ENCODE peak calls at places on chromosomes 6 and 20, in four cellular contexts. X is tibial nerve; O is effector memory CD4-positive, alpha-beta T cell; G is Peyer's patch. B is an unnamed sample.

GRCh38 chr6:133631421-133631820 is 257.5 kb upstream of the TCF21 start:
- DNase-seq in O (no peak), X (no peak), G (no peak), B (no peak)

GRCh38 chr6:168045141-168045691 is 33.8 kb downstream of the FRMD1 start:
- DNase-seq in O (no peak), X (no peak), G (no peak), B (no peak)

GRCh38 chr6:80165143-80165542 is 58.7 kb downstream of the BCKDHB start:
- DNase-seq in G (no peak), X (no peak), O (no peak), B (no peak)

GRCh38 chr6:134060491-134061106 is 8.2 kb upstream of the SLC2A12 start:
- DNase-seq in O (no peak), X (no peak), G (no peak), B (no peak)

GRCh38 chr6:56862415-56863175 is 92.3 kb upstream of the BEND6 start:
- DNase-seq in O (no peak), X (no peak), G (no peak), B (no peak)

GRCh38 chr6:3697609-3698008 is 53.9 kb downstream of the PXDC1 start:
- DNase-seq in O (no peak), X (no peak), G (no peak), B (no peak)

GRCh38 chr20:43800186-43800585 is 73.4 kb upstream of the GTSF1L start:
- DNase-seq in X (no peak), O (no peak), G (no peak), B (no peak)

GRCh38 chr6:41836022-41836659 is 48.6 kb downstream of the TOMM6 start:
- DNase-seq in O (no peak), X (no peak), G (no peak), B (no peak)

GRCh38 chr6:162907876-162908481 is 180.2 kb downstream of the PACRG start:
- DNase-seq in X (no peak), G (no peak), O (no peak), B (no peak)

GRCh38 chr6:37531026-37531425 is 31.3 kb upstream of the CCDC167 start:
- DNase-seq in G (no peak), O (no peak), X (no peak), B (no peak)

GRCh38 chr6:41658551-41659069 is 20.3 kb downstream of the MDFI start:
- DNase-seq in X (no peak), O (no peak), G (no peak), B (no peak)

GRCh38 chr6:2353412-2354137 is 108.2 kb upstream of the GMDS start:
- DNase-seq in O (no peak), G (peak; percentile 83), X (peak; percentile 89), B (peak; percentile 4)

GRCh38 chr6:96186516-96187195 is 170.9 kb downstream of the FUT9 start:
- DNase-seq in O (no peak), G (no peak), X (no peak), B (no peak)

GRCh38 chr6:29705389-29706231 is 17.6 kb upstream of the HLA-F start:
- DNase-seq in O (no peak), X (peak; percentile 33), G (peak; percentile 59), B (no peak)

GRCh38 chr6:63526931-63527330 is 45.3 kb upstream of the LOC128125822 start:
- DNase-seq in O (no peak), G (no peak), X (no peak), B (no peak)

GRCh38 chr6:74114428-74114827 is 418.4 kb downstream of the CD109 start:
- DNase-seq in O (no peak), X (no peak), G (no peak), B (no peak)

GRCh38 chr6:69601132-69601531 is 195.7 kb downstream of the LMBRD1 start:
- DNase-seq in X (no peak), G (no peak), O (no peak), B (no peak)

GRCh38 chr6:168129292-168130167 is 50.5 kb upstream of the FRMD1 start:
- DNase-seq in O (no peak), X (no peak), G (peak; percentile 30), B (no peak)

GRCh38 chr6:150267686-150268561 is 100.9 kb upstream of the IYD start:
- DNase-seq in O (no peak), G (no peak), X (peak; percentile 15), B (no peak)

GRCh38 chr6:168128006-168128630 is 49.1 kb upstream of the FRMD1 start:
- DNase-seq in O (no peak), X (no peak), G (peak; percentile 36), B (no peak)

GRCh38 chr6:126661646-126662045 is 321.7 kb downstream of the CENPW start:
- DNase-seq in O (no peak), G (no peak), X (no peak), B (no peak)

GRCh38 chr6:52994789-52995078 is 350 bp downstream of the GSTA4 start:
- DNase-seq in G (peak; percentile 58), X (peak; percentile 18), O (no peak), B (no peak)

GRCh38 chr6:145352382-145353080 is 382.8 kb downstream of the EPM2A start:
- DNase-seq in O (no peak), X (no peak), G (no peak), B (no peak)
- H3K27ac ChIP-seq in O (no peak overlapping the region), X (no peak overlapping the region), G (no peak overlapping the region), B (no peak overlapping the region)

GRCh38 chr20:62638680-62639406 is 3.5 kb upstream of the SLCO4A1 start:
- DNase-seq in G (no peak), X (no peak), O (no peak), B (no peak)

GRCh38 chr20:62641749-62642665 is at the start of gene SLCO4A1:
- DNase-seq in G (peak; percentile 93), O (peak; percentile 69), X (peak; percentile 67), B (peak; percentile 79)

GRCh38 chr20:62639765-62640164 is 2.5 kb upstream of the SLCO4A1 start:
- DNase-seq in G (no peak), O (no peak), X (no peak), B (no peak)

GRCh38 chr20:62642666-62643520 is 590 bp downstream of the SLCO4A1 start:
- DNase-seq in X (no peak), O (no peak), G (peak; percentile 77), B (peak; percentile 46)

GRCh38 chr20:62640870-62641748 is 1.2 kb upstream of the SLCO4A1 start:
- DNase-seq in X (no peak), O (no peak), G (no peak), B (no peak)
- H3K4me3 ChIP-seq in X (peak overlapping the region; percentile 31), O (peak overlapping the region; percentile 69), G (peak overlapping the region; percentile 56), B (peak overlapping the region; percentile 61)

GRCh38 chr6:166852484-166852975 is 103.8 kb downstream of the RNASET2 start:
- DNase-seq in O (no peak), X (no peak), G (no peak), B (no peak)

GRCh38 chr6:166853371-166854325 is 102.7 kb downstream of the RNASET2 start:
- DNase-seq in X (no peak), G (no peak), O (no peak), B (no peak)

GRCh38 chr6:166851426-166851825 is 104.9 kb downstream of the RNASET2 start:
- DNase-seq in X (no peak), G (no peak), O (no peak), B (no peak)

GRCh38 chr6:166850677-166851076 is 105.7 kb downstream of the RNASET2 start:
- DNase-seq in X (no peak), O (no peak), G (no peak), B (no peak)

DNA sequence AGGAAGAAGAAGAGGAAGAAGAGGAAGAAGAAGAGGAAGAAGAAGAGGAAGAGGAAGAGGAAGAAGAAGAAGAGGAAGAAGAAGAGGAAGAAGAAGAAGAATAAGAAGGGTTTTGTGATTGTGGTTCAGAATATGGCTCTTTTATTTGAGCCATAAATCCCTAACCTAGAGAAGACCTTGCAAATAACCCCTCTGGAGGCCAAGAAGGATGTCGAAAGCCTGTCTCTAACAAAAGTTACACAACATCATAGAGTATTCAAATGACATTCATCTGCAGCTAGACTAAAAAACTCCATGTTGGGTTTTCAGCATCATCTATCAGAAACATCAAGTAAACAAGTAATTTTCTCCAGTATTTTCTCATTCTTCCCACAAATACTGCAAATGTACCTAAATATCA is 100.9 kb downstream of the RNASET2 start:
- DNase-seq in X (no peak), G (no peak), O (no peak), B (no peak)
- H3K4me1 ChIP-seq in X (no peaks in the 10 kb centered on the region), G (no peaks in the 10 kb centered on the region), O (no peaks in the 10 kb centered on the region), B (no peaks in the 10 kb centered on the region)

GRCh38 chr20:31813611-31814010 is 5.5 kb upstream of the MYLK2 start:
- DNase-seq in G (no peak), X (no peak), O (no peak), B (no peak)
- H3K27ac ChIP-seq in G (no peak overlapping the region), X (no peak overlapping the region), O (no peak overlapping the region), B (no peak overlapping the region)

DNA sequence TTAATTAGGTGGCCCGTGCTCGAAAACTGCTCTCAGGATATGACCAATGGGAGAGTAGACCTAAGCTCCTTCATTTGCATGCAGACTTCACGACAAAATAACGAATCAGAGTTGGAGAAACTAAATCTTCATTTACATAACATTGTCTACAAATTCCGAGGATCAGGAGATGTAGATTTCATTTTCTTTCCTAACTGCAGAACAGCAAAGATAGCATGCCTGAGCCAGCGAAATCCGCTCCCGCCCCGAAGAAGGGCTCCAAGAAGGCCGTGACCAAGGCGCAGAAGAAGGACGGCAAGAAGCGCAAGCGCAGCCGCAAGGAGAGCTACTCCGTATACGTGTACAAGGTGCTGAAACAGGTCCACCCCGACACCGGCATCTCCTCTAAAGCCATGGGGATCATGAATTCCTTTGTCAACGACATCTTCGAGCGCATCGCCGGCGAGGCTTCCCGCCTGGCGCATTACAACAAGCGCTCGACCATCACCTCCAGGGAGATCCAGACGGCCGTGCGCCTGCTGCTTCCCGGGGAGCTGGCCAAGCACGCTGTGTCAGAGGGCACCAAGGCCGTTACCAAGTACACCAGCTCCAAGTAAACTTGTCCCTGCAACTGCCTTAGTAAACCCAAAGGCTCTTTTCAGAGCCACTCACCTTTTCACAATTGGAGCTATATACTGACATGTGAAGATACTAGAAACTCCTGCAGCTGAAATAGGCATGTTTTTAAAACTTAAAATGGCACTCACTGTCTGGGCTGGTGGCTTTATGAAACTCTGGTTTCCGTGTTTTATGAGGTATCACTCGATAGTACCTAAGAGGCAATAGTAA is 96.6 kb downstream of the HFE start:
- DNase-seq in O (no peak), G (peak; percentile 79), X (no peak), B (peak; percentile 77)
- H3K4me3 ChIP-seq in O (peak overlapping the region; percentile 61), G (peak overlapping the region; percentile 61), X (peak overlapping the region; percentile 38), B (peak overlapping the region; percentile 81)